ENCODE peak calls at places on chromosomes 6 and 20, in eight cellular contexts. One of them, this sample, is unnamed.

GRCh38 chr6:829646-830045 is 136.7 kb upstream of the EXOC2 start:
- DNase-seq in HL-60: no peak
- DNase-seq in progenitor cell of endocrine pancreas: no peak
- DNase-seq in spleen: no peak
- DNase-seq in BE2C: no peak
- DNase-seq in LoVo: no peak
- DNase-seq in sciatic nerve: no peak
- DNase-seq in endodermal cell: peak
- DNase-seq in this sample: no peak

GRCh38 chr6:117906454-117906904 is 585 bp upstream of the SLC35F1 start:
- DNase-seq in HL-60: no peak
- DNase-seq in progenitor cell of endocrine pancreas: no peak
- DNase-seq in spleen: no peak
- DNase-seq in BE2C: no peak
- DNase-seq in LoVo: no peak
- DNase-seq in sciatic nerve: no peak
- DNase-seq in endodermal cell: no peak
- DNase-seq in this sample: no peak

GRCh38 chr6:107716688-107717089 is 107.4 kb downstream of the SCML4 start:
- DNase-seq in HL-60: peak
- DNase-seq in progenitor cell of endocrine pancreas: no peak
- DNase-seq in spleen: peak
- DNase-seq in BE2C: peak
- DNase-seq in LoVo: no peak
- DNase-seq in sciatic nerve: no peak
- DNase-seq in endodermal cell: peak
- DNase-seq in this sample: no peak

GRCh38 chr20:57033994-57034393 is 232.4 kb downstream of the BMP7 start:
- DNase-seq in HL-60: no peak
- DNase-seq in progenitor cell of endocrine pancreas: no peak
- DNase-seq in spleen: no peak
- DNase-seq in BE2C: no peak
- DNase-seq in LoVo: no peak
- DNase-seq in sciatic nerve: no peak
- DNase-seq in endodermal cell: no peak
- DNase-seq in this sample: no peak

GRCh38 chr6:82842721-82843120 is 222.9 kb downstream of the UBE3D start:
- DNase-seq in HL-60: no peak
- DNase-seq in progenitor cell of endocrine pancreas: no peak
- DNase-seq in spleen: no peak
- DNase-seq in BE2C: no peak
- DNase-seq in LoVo: no peak
- DNase-seq in sciatic nerve: no peak
- DNase-seq in endodermal cell: no peak
- DNase-seq in this sample: no peak

GRCh38 chr20:25580711-25581110 is 4.6 kb downstream of the NINL start:
- DNase-seq in HL-60: no peak
- DNase-seq in progenitor cell of endocrine pancreas: no peak
- DNase-seq in spleen: peak
- DNase-seq in BE2C: no peak
- DNase-seq in LoVo: no peak
- DNase-seq in sciatic nerve: no peak
- DNase-seq in endodermal cell: no peak
- DNase-seq in this sample: no peak

GRCh38 chr20:3405139-3405538 is 2.3 kb downstream of the DNAAF9 start:
- DNase-seq in HL-60: no peak
- DNase-seq in progenitor cell of endocrine pancreas: no peak
- DNase-seq in spleen: no peak
- DNase-seq in BE2C: no peak
- DNase-seq in LoVo: no peak
- DNase-seq in sciatic nerve: no peak
- DNase-seq in endodermal cell: no peak
- DNase-seq in this sample: no peak

GRCh38 chr20:18101125-18101820 is 36.4 kb upstream of the KAT14 start:
- DNase-seq in HL-60: no peak
- DNase-seq in progenitor cell of endocrine pancreas: no peak
- DNase-seq in spleen: no peak
- DNase-seq in BE2C: no peak
- DNase-seq in LoVo: no peak
- DNase-seq in sciatic nerve: no peak
- DNase-seq in endodermal cell: peak
- DNase-seq in this sample: no peak

GRCh38 chr6:86938814-86939213 is 1.5 kb downstream of the HTR1E start:
- DNase-seq in HL-60: no peak
- DNase-seq in progenitor cell of endocrine pancreas: no peak
- DNase-seq in spleen: no peak
- DNase-seq in BE2C: no peak
- DNase-seq in LoVo: no peak
- DNase-seq in sciatic nerve: no peak
- DNase-seq in endodermal cell: no peak
- DNase-seq in this sample: no peak

GRCh38 chr6:4936681-4937041 is 67.2 kb downstream of the RPP40 start:
- DNase-seq in HL-60: peak
- DNase-seq in progenitor cell of endocrine pancreas: no peak
- DNase-seq in spleen: no peak
- DNase-seq in BE2C: no peak
- DNase-seq in LoVo: peak
- DNase-seq in sciatic nerve: no peak
- DNase-seq in endodermal cell: no peak
- DNase-seq in this sample: no peak

This sample was measured in posterior vena cava.